ENCODE peak calls at places on chromosomes 1 and 21, in five cellular contexts. One of them, this sample, is unnamed.

GRCh38 chr1:20410555-20410954 is 75.5 kb downstream of the CAMK2N1 start:
- DNase-seq in psoas muscle: no peak
- DNase-seq in epithelial cell of esophagus: no peak
- DNase-seq in mucosa of descending colon: no peak
- DNase-seq in left ventricle myocardium inferior: no peak
- DNase-seq in this sample: peak

GRCh38 chr1:181101581-181102226 is 13.2 kb downstream of the IER5 start:
- DNase-seq in psoas muscle: no peak
- DNase-seq in epithelial cell of esophagus: no peak
- DNase-seq in mucosa of descending colon: no peak
- DNase-seq in left ventricle myocardium inferior: no peak
- DNase-seq in this sample: peak

GRCh38 chr1:228488107-228488817 is 1.1 kb downstream of the RNF187 start:
- DNase-seq in psoas muscle: no peak
- DNase-seq in epithelial cell of esophagus: no peak
- DNase-seq in mucosa of descending colon: peak
- DNase-seq in left ventricle myocardium inferior: no peak
- DNase-seq in this sample: no peak

GRCh38 chr1:8463144-8463927 is 145.4 kb downstream of the SLC45A1 start:
- DNase-seq in psoas muscle: no peak
- DNase-seq in epithelial cell of esophagus: peak
- DNase-seq in mucosa of descending colon: no peak
- DNase-seq in left ventricle myocardium inferior: no peak
- DNase-seq in this sample: peak

GRCh38 chr1:247298701-247299100 is 33.0 kb downstream of the ZNF496 start:
- DNase-seq in psoas muscle: no peak
- DNase-seq in epithelial cell of esophagus: no peak
- DNase-seq in mucosa of descending colon: peak
- DNase-seq in left ventricle myocardium inferior: no peak
- DNase-seq in this sample: no peak

GRCh38 chr1:226660410-226661182 is 78.5 kb downstream of the ITPKB start:
- DNase-seq in psoas muscle: peak
- DNase-seq in epithelial cell of esophagus: no peak
- DNase-seq in mucosa of descending colon: peak
- DNase-seq in left ventricle myocardium inferior: peak
- DNase-seq in this sample: no peak

GRCh38 chr21:36166705-36167104 is 10.1 kb downstream of the DOP1B start:
- DNase-seq in psoas muscle: no peak
- DNase-seq in epithelial cell of esophagus: no peak
- DNase-seq in mucosa of descending colon: peak
- DNase-seq in left ventricle myocardium inferior: no peak
- DNase-seq in this sample: no peak

GRCh38 chr1:53546409-53547155 is 87.4 kb downstream of the DMRTB1 start:
- DNase-seq in psoas muscle: no peak
- DNase-seq in epithelial cell of esophagus: no peak
- DNase-seq in mucosa of descending colon: peak
- DNase-seq in left ventricle myocardium inferior: peak
- DNase-seq in this sample: no peak

GRCh38 chr1:100912019-100912418 is 16.1 kb downstream of the SLC30A7 start:
- DNase-seq in psoas muscle: no peak
- DNase-seq in epithelial cell of esophagus: no peak
- DNase-seq in mucosa of descending colon: no peak
- DNase-seq in left ventricle myocardium inferior: no peak
- DNase-seq in this sample: no peak

GRCh38 chr1:228462560-228462959 is 24.6 kb upstream of the RNF187 start:
- DNase-seq in psoas muscle: no peak
- DNase-seq in epithelial cell of esophagus: no peak
- DNase-seq in mucosa of descending colon: no peak
- DNase-seq in left ventricle myocardium inferior: no peak
- DNase-seq in this sample: no peak

GRCh38 chr1:43704838-43705237 is 2.5 kb upstream of the ST3GAL3 start:
- DNase-seq in psoas muscle: peak
- DNase-seq in epithelial cell of esophagus: peak
- DNase-seq in mucosa of descending colon: no peak
- DNase-seq in left ventricle myocardium inferior: no peak
- DNase-seq in this sample: peak

GRCh38 chr1:85048296-85049064 is at the start of gene MCOLN3:
- DNase-seq in psoas muscle: peak
- DNase-seq in epithelial cell of esophagus: peak
- DNase-seq in mucosa of descending colon: peak
- DNase-seq in left ventricle myocardium inferior: peak
- DNase-seq in this sample: no peak

GRCh38 chr21:45583831-45584509 is 41.7 kb upstream of the SLC19A1 start:
- DNase-seq in psoas muscle: no peak
- DNase-seq in epithelial cell of esophagus: no peak
- DNase-seq in mucosa of descending colon: no peak
- DNase-seq in left ventricle myocardium inferior: no peak
- DNase-seq in this sample: no peak

GRCh38 chr1:224064150-224064549 is 49.8 kb upstream of the FBXO28 start:
- DNase-seq in psoas muscle: no peak
- DNase-seq in epithelial cell of esophagus: no peak
- DNase-seq in mucosa of descending colon: no peak
- DNase-seq in left ventricle myocardium inferior: no peak
- DNase-seq in this sample: no peak

GRCh38 chr1:108643492-108644333 is 17.2 kb downstream of the HENMT1 start:
- DNase-seq in psoas muscle: no peak
- DNase-seq in epithelial cell of esophagus: peak
- DNase-seq in mucosa of descending colon: no peak
- DNase-seq in left ventricle myocardium inferior: no peak
- DNase-seq in this sample: peak

GRCh38 chr1:203178083-203178482 is 2.5 kb upstream of the MYBPH start:
- DNase-seq in psoas muscle: no peak
- DNase-seq in epithelial cell of esophagus: no peak
- DNase-seq in mucosa of descending colon: no peak
- DNase-seq in left ventricle myocardium inferior: no peak
- DNase-seq in this sample: peak

GRCh38 chr1:225990705-225991464 is 8.3 kb downstream of the SDE2 start:
- DNase-seq in psoas muscle: no peak
- DNase-seq in epithelial cell of esophagus: no peak
- DNase-seq in mucosa of descending colon: no peak
- DNase-seq in left ventricle myocardium inferior: no peak
- DNase-seq in this sample: no peak

GRCh38 chr1:177872563-177872900 is 97.3 kb downstream of the SEC16B start:
- DNase-seq in psoas muscle: no peak
- DNase-seq in epithelial cell of esophagus: no peak
- DNase-seq in mucosa of descending colon: no peak
- DNase-seq in left ventricle myocardium inferior: no peak
- DNase-seq in this sample: no peak

GRCh38 chr1:51341876-51342496 is 11.6 kb upstream of the TTC39A start:
- DNase-seq in psoas muscle: no peak
- DNase-seq in epithelial cell of esophagus: no peak
- DNase-seq in mucosa of descending colon: no peak
- DNase-seq in left ventricle myocardium inferior: no peak
- DNase-seq in this sample: no peak

GRCh38 chr1:91830242-91831131 is 55.5 kb downstream of the TGFBR3 start:
- DNase-seq in psoas muscle: peak
- DNase-seq in epithelial cell of esophagus: peak
- DNase-seq in mucosa of descending colon: peak
- DNase-seq in left ventricle myocardium inferior: peak
- DNase-seq in this sample: peak

GRCh38 chr1:9630331-9631081 is 21.0 kb upstream of the PIK3CD start:
- DNase-seq in psoas muscle: no peak
- DNase-seq in epithelial cell of esophagus: no peak
- DNase-seq in mucosa of descending colon: no peak
- DNase-seq in left ventricle myocardium inferior: no peak
- DNase-seq in this sample: no peak

GRCh38 chr1:9631613-9632012 is 19.9 kb upstream of the PIK3CD start:
- DNase-seq in psoas muscle: no peak
- DNase-seq in epithelial cell of esophagus: no peak
- DNase-seq in mucosa of descending colon: no peak
- DNase-seq in left ventricle myocardium inferior: no peak
- DNase-seq in this sample: no peak

GRCh38 chr1:9626201-9626608 is 25.3 kb upstream of the PIK3CD start:
- DNase-seq in psoas muscle: no peak
- DNase-seq in epithelial cell of esophagus: no peak
- DNase-seq in mucosa of descending colon: no peak
- DNase-seq in left ventricle myocardium inferior: no peak
- DNase-seq in this sample: no peak

GRCh38 chr1:9628541-9629444 is 22.7 kb upstream of the PIK3CD start:
- DNase-seq in psoas muscle: no peak
- DNase-seq in epithelial cell of esophagus: no peak
- DNase-seq in mucosa of descending colon: peak
- DNase-seq in left ventricle myocardium inferior: no peak
- DNase-seq in this sample: no peak

GRCh38 chr1:9629445-9630201 is 21.9 kb upstream of the PIK3CD start:
- DNase-seq in psoas muscle: peak
- DNase-seq in epithelial cell of esophagus: no peak
- DNase-seq in mucosa of descending colon: peak
- DNase-seq in left ventricle myocardium inferior: peak
- DNase-seq in this sample: no peak
- H3K4me3 ChIP-seq in psoas muscle: no peak
- H3K4me3 ChIP-seq in epithelial cell of esophagus: no peak
- H3K4me3 ChIP-seq in mucosa of descending colon: no peak
- H3K4me3 ChIP-seq in left ventricle myocardium inferior: no peak
- H3K4me3 ChIP-seq in this sample: no peak

GRCh38 chr1:25998075-25998761 is 355 bp upstream of the PAFAH2 start:
- DNase-seq in psoas muscle: peak
- DNase-seq in epithelial cell of esophagus: peak
- DNase-seq in mucosa of descending colon: peak
- DNase-seq in left ventricle myocardium inferior: peak
- DNase-seq in this sample: peak

GRCh38 chr1:25999419-25999818 is 1.6 kb upstream of the PAFAH2 start:
- DNase-seq in psoas muscle: no peak
- DNase-seq in epithelial cell of esophagus: no peak
- DNase-seq in mucosa of descending colon: no peak
- DNase-seq in left ventricle myocardium inferior: no peak
- DNase-seq in this sample: no peak

GRCh38 chr1:25994402-25994801 is 3.5 kb downstream of the PAFAH2 start:
- DNase-seq in psoas muscle: no peak
- DNase-seq in epithelial cell of esophagus: no peak
- DNase-seq in mucosa of descending colon: no peak
- DNase-seq in left ventricle myocardium inferior: no peak
- DNase-seq in this sample: no peak

GRCh38 chr1:25996966-25997758 is 701 bp downstream of the PAFAH2 start:
- DNase-seq in psoas muscle: no peak
- DNase-seq in epithelial cell of esophagus: peak
- DNase-seq in mucosa of descending colon: no peak
- DNase-seq in left ventricle myocardium inferior: no peak
- DNase-seq in this sample: peak

DNA sequence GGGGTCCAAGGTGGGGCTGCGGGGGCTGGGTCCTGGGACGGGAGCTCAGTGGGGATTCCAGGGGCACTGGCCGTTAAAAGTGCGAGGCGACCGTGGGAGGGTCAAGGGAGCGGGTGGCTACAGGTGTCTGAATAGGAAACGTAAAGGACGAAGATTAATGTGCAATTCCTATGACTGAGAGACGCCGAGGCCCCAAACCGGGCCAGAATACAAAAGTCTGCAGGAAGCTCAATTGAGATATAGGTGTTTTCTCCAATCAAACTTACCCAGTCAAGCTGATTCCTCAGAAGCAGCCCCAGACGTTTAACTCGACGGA is at the start of gene PAFAH2:
- DNase-seq in psoas muscle: peak
- DNase-seq in epithelial cell of esophagus: no peak
- DNase-seq in mucosa of descending colon: no peak
- DNase-seq in left ventricle myocardium inferior: no peak
- DNase-seq in this sample: no peak
- TF ChIP-seq CTCF in psoas muscle: no peak
- TF ChIP-seq CTCF in epithelial cell of esophagus: no peak
- TF ChIP-seq CTCF in mucosa of descending colon: no peak
- TF ChIP-seq CTCF in left ventricle myocardium inferior: no peak
- TF ChIP-seq CTCF in this sample: no peak

GRCh38 chr1:2248854-2249558 is 20.9 kb downstream of the SKI start:
- DNase-seq in psoas muscle: no peak
- DNase-seq in epithelial cell of esophagus: no peak
- DNase-seq in mucosa of descending colon: peak
- DNase-seq in left ventricle myocardium inferior: no peak
- DNase-seq in this sample: no peak
- H3K4me3 ChIP-seq in psoas muscle: no peak
- H3K4me3 ChIP-seq in epithelial cell of esophagus: no peak
- H3K4me3 ChIP-seq in mucosa of descending colon: no peak
- H3K4me3 ChIP-seq in left ventricle myocardium inferior: no peak
- H3K4me3 ChIP-seq in this sample: no peak

GRCh38 chr1:201051399-201051798 is 27.9 kb upstream of the KIF21B start:
- DNase-seq in psoas muscle: no peak
- DNase-seq in epithelial cell of esophagus: peak
- DNase-seq in mucosa of descending colon: no peak
- DNase-seq in left ventricle myocardium inferior: no peak
- DNase-seq in this sample: no peak

GRCh38 chr1:201053155-201053860 is 29.8 kb upstream of the KIF21B start:
- DNase-seq in psoas muscle: no peak
- DNase-seq in epithelial cell of esophagus: no peak
- DNase-seq in mucosa of descending colon: no peak
- DNase-seq in left ventricle myocardium inferior: no peak
- DNase-seq in this sample: no peak

GRCh38 chr1:201048521-201048920 is 25.0 kb upstream of the KIF21B start:
- DNase-seq in psoas muscle: peak
- DNase-seq in epithelial cell of esophagus: no peak
- DNase-seq in mucosa of descending colon: no peak
- DNase-seq in left ventricle myocardium inferior: no peak
- DNase-seq in this sample: no peak

GRCh38 chr1:201049248-201049831 is 25.8 kb upstream of the KIF21B start:
- DNase-seq in psoas muscle: no peak
- DNase-seq in epithelial cell of esophagus: no peak
- DNase-seq in mucosa of descending colon: no peak
- DNase-seq in left ventricle myocardium inferior: no peak
- DNase-seq in this sample: no peak

DNA sequence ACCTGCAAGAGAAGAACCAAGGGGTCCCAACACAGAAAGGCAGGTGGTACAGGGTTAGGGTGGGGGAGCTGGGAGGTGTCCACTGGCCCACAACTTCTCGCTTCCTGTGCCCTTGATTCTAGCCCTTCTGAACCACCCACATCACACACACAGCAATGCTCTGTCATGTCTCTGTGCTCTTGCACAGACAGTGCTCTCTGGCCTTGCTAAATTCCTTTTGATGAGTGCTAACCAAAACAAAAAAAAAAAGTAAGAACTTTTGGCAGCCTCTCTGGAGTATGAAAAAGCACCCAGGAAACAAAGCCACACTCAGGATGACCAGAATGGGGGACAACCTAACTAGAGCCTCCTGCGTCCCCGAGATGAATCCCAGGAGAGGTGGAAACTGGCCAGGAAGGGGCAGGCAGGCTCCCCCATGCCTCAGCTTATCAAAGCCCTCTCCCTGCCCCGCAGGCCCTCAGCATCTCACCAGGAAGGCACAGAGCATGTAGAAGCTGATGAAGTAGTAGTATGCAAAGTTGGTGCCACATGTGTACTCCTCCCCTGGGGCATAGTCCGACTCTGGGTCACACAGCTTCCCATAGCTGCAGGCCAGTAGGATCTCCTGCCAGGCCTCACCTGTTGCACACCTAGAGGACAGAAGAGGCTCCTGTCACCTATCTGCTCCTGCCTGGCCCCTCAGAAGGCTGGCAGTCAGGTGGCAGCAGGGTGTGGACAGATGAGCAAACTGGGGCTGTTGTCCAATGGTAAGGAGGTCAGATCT is 27.2 kb upstream of the KIF21B start:
- DNase-seq in psoas muscle: no peak
- DNase-seq in epithelial cell of esophagus: no peak
- DNase-seq in mucosa of descending colon: no peak
- DNase-seq in left ventricle myocardium inferior: no peak
- DNase-seq in this sample: peak
- TF ChIP-seq CTCF in psoas muscle: no peak
- TF ChIP-seq CTCF in epithelial cell of esophagus: no peak
- TF ChIP-seq CTCF in mucosa of descending colon: no peak
- TF ChIP-seq CTCF in left ventricle myocardium inferior: no peak
- TF ChIP-seq CTCF in this sample: no peak

This sample was measured in cardiac fibroblast.